ENCODE peak calls at places on chromosomes 1 and 21, in eight cellular contexts. O is suprapubic skin; E is SK-N-SH; U is CD8-positive, alpha-beta T cell; N is left lung; B is sigmoid colon; G is kidney; Z is aorta. J is an unnamed sample.

GRCh38 chr1:147089457-147089856 is 82.8 kb downstream of the PRKAB2 start:
- DNase-seq in O (no peak), E (no peak), U (no peak), N (no peak), B (no peak), G (no peak), Z (no peak), J (no peak)

GRCh38 chr1:226542623-226543103 is 5.9 kb upstream of the STUM start:
- DNase-seq in O (no peak), E (no peak), U (no peak), N (no peak), B (peak), G (no peak), Z (no peak), J (peak)

GRCh38 chr1:199040076-199040475 is 401.2 kb downstream of the PTPRC start:
- DNase-seq in O (no peak), E (no peak), U (no peak), N (no peak), B (no peak), G (no peak), Z (no peak), J (no peak)

GRCh38 chr1:201481761-201482493 is 12.9 kb upstream of the PHLDA3 start:
- DNase-seq in O (peak), E (peak), U (peak), N (peak), B (peak), G (peak), Z (peak), J (peak)

GRCh38 chr1:209218113-209218512 is 365.4 kb upstream of the CAMK1G start:
- DNase-seq in O (no peak), E (no peak), U (no peak), N (no peak), B (no peak), G (no peak), Z (no peak), J (no peak)

GRCh38 chr1:154521695-154522094 is 19.5 kb upstream of the SHE start:
- DNase-seq in O (no peak), E (no peak), U (no peak), N (no peak), B (no peak), G (no peak), Z (no peak), J (no peak)

GRCh38 chr1:33099290-33100118 is 18.6 kb downstream of the AZIN2 start:
- DNase-seq in O (no peak), E (no peak), U (peak), N (no peak), B (no peak), G (peak), Z (peak), J (peak)

GRCh38 chr1:213687802-213688201 is 300.0 kb upstream of the PROX1 start:
- DNase-seq in O (no peak), E (no peak), U (no peak), N (no peak), B (no peak), G (no peak), Z (no peak), J (no peak)

GRCh38 chr1:208510192-208510952 is 266.2 kb upstream of the PLXNA2 start:
- DNase-seq in O (no peak), E (no peak), U (no peak), N (no peak), B (no peak), G (no peak), Z (no peak), J (no peak)

GRCh38 chr21:23968722-23969647 is 1638.3 kb downstream of the MRPL39 start:
- DNase-seq in O (no peak), E (peak), U (peak), N (no peak), B (no peak), G (no peak), Z (no peak), J (no peak)

GRCh38 chr1:46515576-46515975 is 25.9 kb downstream of the DMBX1 start:
- DNase-seq in O (no peak), E (no peak), U (no peak), N (peak), B (no peak), G (peak), Z (no peak), J (peak)

GRCh38 chr1:173269490-173270230 is 62.5 kb upstream of the TNFSF4 start:
- DNase-seq in O (no peak), E (peak), U (no peak), N (no peak), B (no peak), G (no peak), Z (no peak), J (no peak)

GRCh38 chr1:46136711-46137110 is 4.3 kb upstream of the PIK3R3 start:
- DNase-seq in O (no peak), E (peak), U (no peak), N (no peak), B (no peak), G (no peak), Z (no peak), J (no peak)

GRCh38 chr1:12658531-12659453 is 14.9 kb downstream of the AADACL4 start:
- DNase-seq in O (no peak), E (peak), U (peak), N (no peak), B (peak), G (no peak), Z (peak), J (peak)

GRCh38 chr1:63779872-63780271 is 6.1 kb downstream of the ROR1 start:
- DNase-seq in O (no peak), E (no peak), U (no peak), N (no peak), B (no peak), G (no peak), Z (no peak), J (no peak)

GRCh38 chr1:247338723-247339270 is 7.1 kb upstream of the ZNF496 start:
- DNase-seq in O (no peak), E (no peak), U (no peak), N (no peak), B (no peak), G (no peak), Z (no peak), J (no peak)

GRCh38 chr1:88022507-88022906 is 661.6 kb upstream of the PKN2 start:
- DNase-seq in O (no peak), E (no peak), U (no peak), N (no peak), B (no peak), G (no peak), Z (no peak), J (no peak)

GRCh38 chr1:203459671-203460201 is 15.9 kb upstream of the PRELP start:
- DNase-seq in O (no peak), E (no peak), U (no peak), N (no peak), B (no peak), G (no peak), Z (no peak), J (no peak)

GRCh38 chr1:151841141-151841540 is 1.5 kb upstream of the C2CD4D start:
- DNase-seq in O (no peak), E (no peak), U (no peak), N (no peak), B (no peak), G (no peak), Z (peak), J (no peak)

GRCh38 chr1:151837841-151838490 is 1.7 kb downstream of the C2CD4D start:
- DNase-seq in O (no peak), E (no peak), U (no peak), N (peak), B (no peak), G (peak), Z (no peak), J (no peak)

GRCh38 chr1:151839457-151840409 is at the start of gene C2CD4D:
- DNase-seq in O (no peak), E (no peak), U (peak), N (peak), B (no peak), G (peak), Z (peak), J (peak)

GRCh38 chr1:151838491-151839412 is 868 bp downstream of the C2CD4D start:
- DNase-seq in O (no peak), E (no peak), U (no peak), N (no peak), B (no peak), G (peak), Z (no peak), J (no peak)

GRCh38 chr1:151840421-151840820 is 801 bp upstream of the C2CD4D start:
- DNase-seq in O (no peak), E (no peak), U (no peak), N (no peak), B (no peak), G (no peak), Z (no peak), J (no peak)
- H3K4me3 ChIP-seq in O (peak), E (no peak), U (no peak), N (no peak), B (no peak), G (peak), Z (no peak), J (peak)

GRCh38 chr1:234848972-234849641 is 239.1 kb upstream of the IRF2BP2 start:
- DNase-seq in O (no peak), E (no peak), U (no peak), N (no peak), B (no peak), G (no peak), Z (no peak), J (no peak)
- H3K27ac ChIP-seq in O (no peak), E (peak), U (no peak), N (peak), B (no peak), G (no peak), Z (no peak), J (peak)

GRCh38 chr1:16249838-16250241 is 12.9 kb upstream of the CPLANE2 start:
- DNase-seq in O (peak), E (no peak), U (no peak), N (no peak), B (peak), G (peak), Z (no peak), J (no peak)

GRCh38 chr1:16248603-16249534 is 11.9 kb upstream of the CPLANE2 start:
- DNase-seq in O (peak), E (peak), U (no peak), N (no peak), B (peak), G (peak), Z (peak), J (peak)

GRCh38 chr1:16252912-16253311 is 15.9 kb upstream of the CPLANE2 start:
- DNase-seq in O (no peak), E (no peak), U (no peak), N (no peak), B (no peak), G (no peak), Z (no peak), J (no peak)

GRCh38 chr1:16251381-16251780 is 14.4 kb upstream of the CPLANE2 start:
- DNase-seq in O (no peak), E (no peak), U (no peak), N (no peak), B (no peak), G (no peak), Z (no peak), J (no peak)

DNA sequence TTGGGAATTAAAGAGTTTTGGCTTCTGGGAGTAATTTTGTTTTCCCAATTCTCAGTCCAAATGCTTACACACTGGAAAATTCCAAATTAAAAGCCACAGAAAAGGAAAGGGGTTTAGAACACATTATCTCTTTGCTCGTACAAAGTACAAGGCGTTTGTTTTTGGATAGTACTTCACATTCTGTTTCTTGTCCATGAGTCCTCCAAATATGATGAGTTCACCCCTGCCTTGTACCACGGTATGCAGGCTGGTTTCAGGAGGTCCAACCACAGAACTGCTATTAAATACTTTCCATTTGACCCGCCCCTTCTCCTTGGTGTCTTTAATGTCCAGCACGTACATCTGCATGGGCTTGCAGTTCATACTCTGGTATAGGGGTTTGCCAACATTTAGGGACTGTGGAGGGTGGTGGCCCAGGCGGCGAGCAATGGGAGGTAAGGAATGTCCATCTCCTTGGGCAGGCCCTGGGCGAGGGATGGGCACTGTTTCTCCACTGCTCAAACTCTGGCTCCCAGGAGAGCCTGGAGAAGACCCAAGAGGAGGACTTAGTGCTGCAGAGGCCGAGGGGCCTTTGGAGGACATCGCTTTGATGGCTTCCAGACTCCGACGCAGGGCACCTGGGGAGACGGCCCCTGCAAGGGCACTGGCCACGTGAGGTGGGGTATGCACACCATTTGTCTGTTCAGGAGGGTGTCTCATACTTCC is 13.7 kb upstream of the CPLANE2 start:
- DNase-seq in O (no peak), E (no peak), U (no peak), N (no peak), B (no peak), G (no peak), Z (no peak), J (no peak)
- H3K4me3 ChIP-seq in O (no peak), E (no peak), U (no peak), N (no peak), B (no peak), G (no peak), Z (no peak), J (no peak)

GRCh38 chr1:15733726-15734226 is 2.3 kb upstream of the SLC25A34 start:
- DNase-seq in O (no peak), E (no peak), U (no peak), N (no peak), B (no peak), G (no peak), Z (no peak), J (no peak)
- H3K27ac ChIP-seq in O (no peak), E (no peak), U (no peak), N (no peak), B (no peak), G (no peak), Z (no peak), J (no peak)

DNA sequence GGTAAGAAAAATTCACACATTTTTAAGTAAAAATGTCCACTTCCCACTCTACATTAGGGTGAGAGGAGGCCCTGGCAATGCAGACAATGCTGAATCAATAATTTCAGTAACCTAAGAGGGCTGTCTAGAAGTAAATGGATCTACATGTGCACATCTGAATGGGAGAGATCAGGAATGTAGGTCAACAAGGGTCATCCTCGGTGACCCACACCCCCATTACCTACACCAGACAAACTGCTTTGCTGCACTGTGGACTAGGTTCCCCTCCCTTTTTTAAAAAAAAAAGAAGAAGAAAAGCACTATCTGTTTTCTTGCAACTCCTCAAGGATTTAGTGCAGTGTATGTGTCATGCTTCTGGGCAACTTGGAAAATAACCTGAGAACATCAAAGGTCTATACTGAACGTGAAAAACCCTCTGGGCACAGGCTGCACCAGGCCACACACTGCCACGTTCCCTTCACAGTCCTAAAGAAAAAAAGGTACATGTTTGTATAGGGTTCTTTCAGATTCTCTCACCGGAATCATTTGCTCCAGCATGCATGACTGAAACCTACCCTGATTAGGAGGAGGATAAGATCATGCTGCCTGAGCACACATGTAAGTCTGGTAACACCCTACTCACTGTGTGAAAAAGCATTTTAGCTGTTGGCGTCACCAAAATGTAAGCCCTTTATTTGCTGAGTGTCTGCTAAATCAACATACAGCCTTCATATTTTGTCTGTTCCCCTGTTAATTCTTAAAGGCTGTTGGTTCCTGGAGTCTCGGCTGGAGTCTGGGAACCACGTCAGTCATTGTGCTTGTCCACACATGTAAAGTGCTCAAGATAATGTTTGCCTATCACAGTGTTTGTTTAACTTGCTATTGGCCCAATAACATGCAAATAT is 341.0 kb downstream of the SMYD3 start:
- DNase-seq in O (no peak), E (no peak), U (no peak), N (no peak), B (no peak), G (no peak), Z (no peak), J (no peak)
- H3K4me3 ChIP-seq in O (no peak), E (no peak), U (no peak), N (no peak), B (no peak), G (no peak), Z (no peak), J (no peak)